ENCODE peak calls at places on chromosomes 11 and 22, in six cellular contexts. I, D, P, Y, Q and N are unnamed samples.

GRCh38 chr11:22807855-22808558 is 21.6 kb downstream of the SVIP start:
- DNase-seq in P (no peak), Q (no peak), I (no peak), Y (no peak), D (no peak), N (no peak)

GRCh38 chr11:57376095-57376812 is 4.7 kb downstream of the PRG3 start:
- DNase-seq in I (no peak), D (no peak), Y (no peak), P (no peak), Q (no peak), N (no peak)

GRCh38 chr11:27807594-27807993 is 107.3 kb upstream of the BDNF start:
- DNase-seq in P (no peak), D (no peak), Q (no peak), Y (no peak), I (no peak), N (no peak)

GRCh38 chr11:131186629-131187075 is 183.8 kb upstream of the NTM start:
- DNase-seq in I (no peak), Y (no peak), Q (no peak), D (peak), P (no peak), N (no peak)

GRCh38 chr22:19966908-19967750 is 25.5 kb upstream of the TXNRD2 start:
- DNase-seq in D (no peak), Q (no peak), P (no peak), I (no peak), Y (no peak), N (no peak)

GRCh38 chr11:34926831-34927132 is 10.4 kb downstream of the PDHX start:
- DNase-seq in P (no peak), Q (no peak), I (no peak), D (no peak), Y (no peak), N (no peak)

GRCh38 chr11:278001-278951 is at the start of gene NLRP6:
- DNase-seq in D (peak), Q (no peak), I (no peak), Y (peak), P (no peak), N (no peak)

GRCh38 chr11:27427183-27427980 is 45.2 kb downstream of the LGR4 start:
- DNase-seq in I (no peak), Y (no peak), Q (no peak), D (no peak), P (no peak), N (no peak)

GRCh38 chr11:59062602-59063529 is 23.2 kb upstream of the GLYATL1B start:
- DNase-seq in Q (no peak), Y (no peak), D (no peak), P (no peak), I (no peak), N (no peak)

GRCh38 chr22:31917227-31917921 is 27.0 kb upstream of the YWHAH start:
- DNase-seq in I (no peak), D (peak), Y (peak), Q (peak), P (peak), N (no peak)

GRCh38 chr11:120547871-120548681 is 36.5 kb downstream of the GRIK4 start:
- DNase-seq in Q (peak), I (no peak), P (peak), Y (peak), D (no peak), N (peak)

GRCh38 chr22:23038334-23038642 is 32.0 kb upstream of the GNAZ start:
- DNase-seq in Q (no peak), Y (no peak), I (no peak), D (no peak), P (no peak), N (no peak)

GRCh38 chr11:10117709-10118341 is 176.2 kb downstream of the SBF2 start:
- DNase-seq in I (no peak), Y (no peak), D (no peak), Q (no peak), P (no peak), N (no peak)

GRCh38 chr11:60786811-60787567 is 1.9 kb downstream of the MS4A10 start:
- DNase-seq in D (no peak), Y (peak), I (no peak), Q (no peak), P (peak), N (peak)

GRCh38 chr11:85685820-85686459 is at the start of gene CCDC89:
- DNase-seq in Q (peak), D (no peak), Y (peak), I (peak), P (peak), N (peak)

GRCh38 chr22:35348703-35349102 is 32.2 kb upstream of the HMOX1 start:
- DNase-seq in I (no peak), D (no peak), Q (no peak), P (no peak), Y (no peak), N (no peak)

GRCh38 chr22:20211409-20211996 is 56.6 kb downstream of the RTN4R start:
- DNase-seq in P (no peak), I (no peak), D (no peak), Y (no peak), Q (no peak), N (no peak)

GRCh38 chr11:113178671-113179070 is 135.7 kb upstream of the TTC12 start:
- DNase-seq in D (no peak), I (no peak), P (no peak), Q (no peak), Y (no peak), N (no peak)

GRCh38 chr11:93000511-93001476 is 31.3 kb downstream of the MTNR1B start:
- DNase-seq in I (peak), D (no peak), P (no peak), Y (no peak), Q (no peak), N (no peak)

GRCh38 chr22:46036558-46037408 is 59.8 kb upstream of the WNT7B start:
- DNase-seq in P (peak), Y (peak), D (no peak), Q (peak), I (peak), N (no peak)

GRCh38 chr11:117087446-117087845 is 10.8 kb downstream of the SIK3 start:
- DNase-seq in Q (no peak), P (no peak), D (no peak), Y (no peak), I (peak), N (no peak)

GRCh38 chr11:121634889-121635288 is 182.1 kb upstream of the SORL1-AS1 start:
- DNase-seq in Y (no peak), Q (no peak), I (no peak), D (no peak), P (no peak), N (peak)

GRCh38 chr11:9263840-9264380 is 1.2 kb downstream of the DENND5A start:
- DNase-seq in I (peak), P (no peak), D (peak), Y (no peak), Q (no peak), N (no peak)

GRCh38 chr11:111532365-111532709 is 8.2 kb upstream of the LAYN start:
- DNase-seq in Y (no peak), D (no peak), Q (no peak), P (no peak), I (no peak), N (no peak)

GRCh38 chr11:111977141-111978027 is 40.2 kb downstream of the DIXDC1 start:
- DNase-seq in I (no peak), D (peak), Y (peak), P (peak), Q (peak), N (peak)

GRCh38 chr11:132126973-132127900 is 756.8 kb downstream of the NTM start:
- DNase-seq in P (peak), Y (peak), D (no peak), Q (no peak), I (no peak), N (peak)

GRCh38 chr11:81707881-81708280 is 1025.8 kb downstream of the FAM181B start:
- DNase-seq in Q (no peak), Y (no peak), P (no peak), I (no peak), D (no peak), N (no peak)

GRCh38 chr11:120805960-120806555 is 217.8 kb upstream of the TBCEL start:
- DNase-seq in P (no peak), Q (no peak), D (no peak), I (no peak), Y (no peak), N (no peak)

GRCh38 chr11:36400768-36401455 is 104.8 kb downstream of the PRR5L start:
- DNase-seq in Q (no peak), Y (no peak), I (no peak), P (no peak), D (no peak), N (no peak)

GRCh38 chr11:68997124-68997994 is 15.7 kb downstream of the MRGPRF start:
- DNase-seq in Q (peak), I (no peak), D (no peak), Y (peak), P (peak), N (no peak)

GRCh38 chr11:71472941-71473792 is 20.2 kb downstream of the NADSYN1 start:
- DNase-seq in Q (no peak), Y (no peak), I (no peak), P (no peak), D (no peak), N (no peak)

GRCh38 chr22:45006873-45007246 is 2.9 kb downstream of the PHF21B start:
- DNase-seq in D (no peak), Q (no peak), I (peak), Y (no peak), P (no peak), N (no peak)

GRCh38 chr11:46457659-46458058 is 66.1 kb upstream of the CHRM4 start:
- DNase-seq in Q (peak), Y (no peak), P (no peak), D (no peak), I (no peak), N (no peak)

GRCh38 chr11:128518493-128519207 is 68.7 kb downstream of the ETS1 start:
- DNase-seq in Y (no peak), P (no peak), D (no peak), I (no peak), Q (no peak), N (no peak)

GRCh38 chr11:86176165-86176884 is 68.2 kb upstream of the EED start:
- DNase-seq in Q (no peak), Y (no peak), I (peak), D (no peak), P (no peak), N (no peak)

GRCh38 chr22:50627452-50627913 is 469 bp downstream of the ARSA start:
- DNase-seq in P (peak), D (no peak), Q (no peak), I (no peak), Y (no peak), N (no peak)
- TF ChIP-seq POLR2A in P (no peak), D (no peak), Q (no peak), I (no peak), Y (no peak), N (no peak)

GRCh38 chr22:30159561-30160353 is 79.5 kb downstream of the HORMAD2 start:
- DNase-seq in P (no peak), D (no peak), Y (no peak), I (no peak), Q (peak), N (peak)
- TF ChIP-seq POLR2A in P (no peak), D (no peak), Y (no peak), I (no peak), Q (no peak), N (no peak)

GRCh38 chr11:6194065-6194581 is 4.9 kb upstream of the OR52W1 start:
- DNase-seq in Q (no peak), D (no peak), I (no peak), P (no peak), Y (no peak), N (no peak)
- TF ChIP-seq POLR2A in Q (no peak), D (no peak), I (no peak), P (no peak), Y (no peak), N (no peak)

GRCh38 chr11:67582026-67582425 is 1.6 kb upstream of the GSTP1 start:
- DNase-seq in I (no peak), P (no peak), Q (no peak), Y (no peak), D (no peak), N (no peak)

GRCh38 chr11:67584881-67585873 is 1.6 kb downstream of the GSTP1 start:
- DNase-seq in I (peak), Q (no peak), P (no peak), Y (peak), D (no peak), N (no peak)

GRCh38 chr11:67584205-67584880 is 731 bp downstream of the GSTP1 start:
- DNase-seq in Y (peak), I (peak), P (peak), D (no peak), Q (peak), N (no peak)

GRCh38 chr11:67581469-67581868 is 2.1 kb upstream of the GSTP1 start:
- DNase-seq in P (no peak), D (no peak), Q (peak), Y (peak), I (no peak), N (no peak)

DNA sequence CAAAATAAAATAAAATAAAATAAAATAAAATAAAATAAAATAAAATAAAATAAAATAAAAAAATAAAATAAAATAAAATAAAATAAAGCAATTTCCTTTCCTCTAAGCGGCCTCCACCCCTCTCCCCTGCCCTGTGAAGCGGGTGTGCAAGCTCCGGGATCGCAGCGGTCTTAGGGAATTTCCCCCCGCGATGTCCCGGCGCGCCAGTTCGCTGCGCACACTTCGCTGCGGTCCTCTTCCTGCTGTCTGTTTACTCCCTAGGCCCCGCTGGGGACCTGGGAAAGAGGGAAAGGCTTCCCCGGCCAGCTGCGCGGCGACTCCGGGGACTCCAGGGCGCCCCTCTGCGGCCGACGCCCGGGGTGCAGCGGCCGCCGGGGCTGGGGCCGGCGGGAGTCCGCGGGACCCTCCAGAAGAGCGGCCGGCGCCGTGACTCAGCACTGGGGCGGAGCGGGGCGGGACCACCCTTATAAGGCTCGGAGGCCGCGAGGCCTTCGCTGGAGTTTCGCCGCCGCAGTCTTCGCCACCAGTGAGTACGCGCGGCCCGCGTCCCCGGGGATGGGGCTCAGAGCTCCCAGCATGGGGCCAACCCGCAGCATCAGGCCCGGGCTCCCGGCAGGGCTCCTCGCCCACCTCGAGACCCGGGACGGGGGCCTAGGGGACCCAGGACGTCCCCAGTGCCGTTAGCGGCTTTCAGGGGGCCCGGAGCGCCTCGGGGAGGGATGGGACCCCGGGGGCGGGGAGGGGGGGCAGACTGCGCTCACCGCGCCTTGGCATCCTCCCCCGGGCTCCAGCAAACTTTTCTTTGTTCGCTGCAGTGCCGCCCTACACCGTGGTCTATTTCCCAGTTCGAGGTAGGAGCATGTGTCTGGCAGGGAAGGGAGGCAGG is at the start of gene GSTP1:
- DNase-seq in P (peak), Y (peak), Q (peak), I (peak), D (peak), N (no peak)
- TF ChIP-seq POLR2A in P (peak), Y (peak), Q (peak), I (peak), D (peak), N (peak)

DNA sequence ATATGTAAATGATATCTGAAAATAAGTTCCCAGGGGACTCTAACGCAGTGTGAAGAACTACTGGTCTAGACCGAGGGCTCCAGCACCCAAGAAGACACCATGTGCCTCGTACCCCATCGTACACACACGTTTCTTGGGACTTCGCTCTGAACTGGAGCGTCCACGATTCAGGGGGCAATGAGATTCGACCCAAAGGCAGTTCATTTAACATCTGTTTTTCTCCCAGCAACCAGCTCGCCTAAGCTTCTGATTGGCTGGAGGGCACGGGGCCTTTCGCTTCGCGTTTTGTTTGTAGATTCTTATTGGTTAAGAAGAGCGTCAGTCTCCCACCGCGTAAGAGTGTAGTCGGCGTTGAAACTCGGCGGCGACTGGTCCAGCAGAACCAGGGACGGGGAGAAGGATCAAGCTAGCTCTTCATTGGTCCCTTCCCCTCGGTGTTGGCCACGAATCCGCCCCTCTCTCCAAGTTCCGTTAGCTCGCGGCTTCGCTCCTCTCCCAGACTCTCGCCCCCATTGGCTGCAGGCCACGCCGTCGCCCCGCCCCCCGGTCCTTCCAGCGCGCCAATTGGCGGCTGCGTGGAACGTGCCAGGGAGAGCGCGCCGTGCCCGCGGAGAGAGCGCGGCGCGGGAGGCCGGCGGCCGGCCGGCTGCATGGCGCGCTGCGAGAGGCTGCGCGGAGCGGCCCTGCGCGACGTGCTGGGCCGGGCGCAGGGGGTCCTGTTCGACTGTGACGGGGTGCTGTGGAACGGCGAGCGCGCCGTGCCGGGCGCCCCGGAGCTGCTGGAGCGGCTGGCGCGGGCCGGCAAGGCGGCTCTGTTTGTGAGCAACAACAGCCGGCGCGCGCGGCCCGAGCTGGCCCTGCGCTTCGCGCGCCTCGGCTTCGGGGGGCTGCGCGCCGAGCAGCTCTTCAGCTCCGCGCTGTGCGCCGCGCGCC is at the start of gene PDXP:
- DNase-seq in Q (peak), Y (peak), I (peak), D (peak), P (peak), N (peak)
- TF ChIP-seq POLR2A in Q (peak), Y (peak), I (peak), D (peak), P (no peak), N (peak)

DNA sequence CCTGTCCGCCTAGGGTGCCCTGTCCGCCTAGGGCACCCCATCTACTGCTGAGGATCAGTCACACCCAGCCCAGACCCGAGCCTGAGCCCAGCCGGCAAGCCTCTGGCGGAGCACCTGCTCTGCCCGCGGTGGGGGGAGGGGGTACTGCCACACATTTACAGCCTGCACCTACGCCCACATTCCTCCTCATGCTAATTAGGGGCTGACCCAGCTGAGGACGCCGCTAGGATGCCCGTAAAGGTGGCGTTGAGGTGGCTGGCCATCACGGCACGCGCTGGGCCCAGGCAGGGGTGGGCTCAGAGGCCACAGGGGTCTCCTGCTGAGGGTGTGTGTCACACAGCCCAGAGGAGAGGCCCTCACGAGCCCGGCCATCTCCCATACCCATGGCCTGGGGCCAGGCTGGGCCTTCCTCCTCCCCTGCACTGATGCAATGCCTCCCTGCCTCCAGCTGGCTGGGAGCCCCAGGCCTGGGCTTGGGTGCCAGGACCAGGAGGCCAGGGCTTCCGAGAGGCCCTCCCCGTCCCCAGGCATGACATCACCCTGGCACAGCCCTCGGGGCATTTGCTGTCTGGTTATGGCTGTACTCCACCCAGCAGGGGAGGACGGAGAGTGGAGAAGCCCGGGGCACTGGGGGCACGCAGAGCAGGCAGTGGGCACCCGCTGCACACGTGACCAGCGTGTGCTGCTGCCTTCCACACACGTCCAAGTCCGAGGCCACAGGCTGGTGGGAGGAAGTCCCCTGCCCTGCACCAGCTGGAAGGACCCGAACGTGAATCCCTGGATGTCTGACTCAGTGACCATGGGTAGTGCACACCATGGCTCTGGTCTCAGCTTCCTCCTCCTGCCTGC is 12.7 kb downstream of the DUSP8 start:
- DNase-seq in P (peak), Q (peak), D (no peak), Y (peak), I (no peak), N (peak)
- TF ChIP-seq POLR2A in P (peak), Q (no peak), D (no peak), Y (peak), I (no peak), N (no peak)

GRCh38 chr11:17161515-17161914 is 46.3 kb downstream of the PIK3C2A start:
- DNase-seq in Y (no peak), Q (no peak), I (no peak), P (no peak), D (no peak), N (no peak)

GRCh38 chr11:17163296-17163695 is 44.5 kb downstream of the PIK3C2A start:
- DNase-seq in D (no peak), P (no peak), Q (no peak), I (no peak), Y (no peak), N (no peak)

GRCh38 chr11:17163742-17164141 is 44.0 kb downstream of the PIK3C2A start:
- DNase-seq in I (no peak), P (no peak), Y (no peak), Q (no peak), D (no peak), N (no peak)

GRCh38 chr11:17164361-17165246 is 43.2 kb downstream of the PIK3C2A start:
- DNase-seq in I (peak), D (no peak), Q (peak), P (no peak), Y (no peak), N (no peak)

GRCh38 chr11:17162376-17162775 is 45.4 kb downstream of the PIK3C2A start:
- DNase-seq in Y (no peak), Q (no peak), D (no peak), P (no peak), I (no peak), N (no peak)
- TF ChIP-seq POLR2A in Y (no peak), Q (no peak), D (no peak), P (no peak), I (no peak), N (no peak)